ENCODE peak calls at places on chromosomes 4 and X, in eight cellular contexts. I, B, T, N, E, Z, O and P are unnamed samples.
A peak's percentile ranks its signal among the peaks of the same experiment; 100 is the strongest.

GRCh38 chr4:96103086-96103485 is 263.2 kb downstream of the PDHA2 start:
- DNase-seq in I (no peak), B (no peak), T (no peak), N (no peak), E (no peak), Z (peak; percentile 66), O (no peak), P (no peak)

GRCh38 chr4:78293841-78294301 is 236.7 kb downstream of the FRAS1 start:
- DNase-seq in I (peak; percentile 51), B (no peak), T (no peak), N (no peak), E (peak; percentile 74), Z (peak; percentile 74), O (no peak), P (peak; percentile 56)

GRCh38 chr4:54626113-54626512 is 31.6 kb upstream of the KIT start:
- DNase-seq in I (no peak), B (no peak), T (no peak), N (peak; percentile 34), E (no peak), Z (no peak), O (no peak), P (no peak)

GRCh38 chr4:42104521-42104920 is 47.9 kb downstream of the BEND4 start:
- DNase-seq in I (peak; percentile 27), B (no peak), T (no peak), N (no peak), E (peak; percentile 70), Z (peak; percentile 35), O (peak; percentile 50), P (peak; percentile 73)

GRCh38 chrX:135328421-135329005 is 19.2 kb downstream of the ETDC start:
- DNase-seq in I (no peak), B (no peak), T (no peak), N (no peak), E (peak; percentile 20), Z (peak; percentile 10), O (no peak), P (peak; percentile 50)

GRCh38 chrX:18449271-18449670 is 23.9 kb downstream of the CDKL5 start:
- DNase-seq in I (peak; percentile 3), B (no peak), T (no peak), N (no peak), E (no peak), Z (no peak), O (no peak), P (no peak)

GRCh38 chr4:15653864-15654391 is 1.2 kb downstream of the FBXL5 start:
- DNase-seq in I (peak; percentile 32), B (no peak), T (peak; percentile 32), N (no peak), E (peak; percentile 65), Z (peak; percentile 71), O (no peak), P (no peak)

GRCh38 chr4:28357985-28358384 is 1497.3 kb downstream of the STIM2 start:
- DNase-seq in I (peak; percentile 39), B (no peak), T (peak; percentile 31), N (no peak), E (peak; percentile 39), Z (peak; percentile 50), O (peak; percentile 63), P (peak; percentile 32)

GRCh38 chrX:65537229-65537628 is 2.6 kb upstream of the LAS1L start:
- DNase-seq in I (no peak), B (no peak), T (no peak), N (no peak), E (no peak), Z (peak; percentile 11), O (no peak), P (peak; percentile 6)

GRCh38 chr4:122746485-122746965 is 14.0 kb downstream of the BBS12 start:
- DNase-seq in I (no peak), B (no peak), T (no peak), N (no peak), E (no peak), Z (peak; percentile 28), O (no peak), P (no peak)

DNA sequence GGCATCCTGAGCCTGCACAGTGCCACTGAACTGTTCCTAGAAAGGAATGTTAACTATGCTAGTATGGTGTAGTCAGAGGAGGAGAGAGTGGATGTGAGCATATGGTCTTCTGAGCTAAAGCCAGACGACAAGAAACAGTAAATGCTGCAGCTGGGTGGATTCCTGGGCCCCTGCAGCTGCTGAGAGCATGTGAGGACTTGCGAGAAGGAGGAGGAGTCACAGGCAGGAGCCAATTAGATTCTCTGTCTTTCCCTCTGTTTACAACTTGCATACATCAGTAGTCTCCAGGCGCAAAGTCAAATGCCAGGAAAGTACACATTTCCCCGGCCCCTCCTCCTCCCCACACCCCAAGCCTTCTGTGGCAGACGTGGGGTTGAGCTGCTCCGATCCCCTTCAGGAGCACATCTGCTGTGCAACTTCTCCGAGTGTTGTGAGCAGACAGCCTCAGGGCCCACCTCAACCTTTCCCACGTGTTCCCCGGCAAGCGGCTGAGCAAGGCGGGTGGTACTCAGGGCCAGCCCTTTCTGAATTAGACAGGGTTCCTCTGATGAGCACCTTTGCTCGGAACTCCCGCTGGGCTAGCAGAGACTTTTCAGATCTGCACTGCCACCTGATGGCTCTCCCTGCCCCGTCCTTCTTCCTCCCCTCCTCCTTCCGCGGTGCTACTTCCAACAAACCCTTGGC is 108.7 kb upstream of the ATP6AP2 start:
- DNase-seq in I (peak; percentile 29), B (no peak), T (peak; percentile 64), N (no peak), E (peak; percentile 84), Z (peak; percentile 60), O (peak; percentile 71), P (peak; percentile 62)
- TF ChIP-seq CTCF in I (peak; percentile 46), B (peak; percentile 39), T (peak; percentile 27), N (no peak), E (no peak), Z (no peak), O (peak; percentile 58), P (peak; percentile 36)

DNA sequence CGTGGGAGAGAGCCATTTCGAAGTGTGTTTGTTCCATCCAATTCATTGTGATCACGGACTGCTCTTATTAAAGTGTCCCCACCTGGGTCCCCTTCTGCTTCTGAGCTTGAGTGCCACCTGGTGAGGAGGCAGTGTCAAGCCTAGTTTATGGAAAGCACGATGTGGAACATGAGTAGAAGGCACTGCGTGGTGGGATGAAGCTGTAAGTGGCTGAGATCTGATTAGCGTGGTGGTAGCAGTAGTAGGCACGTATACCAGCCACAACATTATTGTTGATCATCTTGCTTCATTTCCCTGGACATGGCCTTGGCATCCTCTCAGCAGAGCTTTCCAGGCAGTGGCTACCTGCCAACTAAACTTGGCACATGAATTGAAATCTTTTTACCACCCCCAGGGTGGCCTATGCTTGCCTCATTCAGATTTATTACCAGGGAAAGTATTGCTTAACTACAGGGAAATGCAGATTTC is 46.4 kb downstream of the GPAT3 start:
- DNase-seq in I (peak; percentile 73), B (no peak), T (peak; percentile 35), N (peak; percentile 85), E (no peak), Z (peak; percentile 61), O (peak; percentile 16), P (peak; percentile 60)
- TF ChIP-seq CTCF in I (peak; percentile 52), B (no peak), T (peak; percentile 36), N (no peak), E (no peak), Z (no peak), O (peak; percentile 39), P (no peak)

GRCh38 chr4:48985976-48986653 is at the start of gene CWH43:
- DNase-seq in I (peak; percentile 61), B (no peak), T (no peak), N (no peak), E (no peak), Z (no peak), O (peak; percentile 42), P (no peak)
- TF ChIP-seq CTCF in I (peak; percentile 32), B (no peak), T (no peak), N (no peak), E (no peak), Z (no peak), O (peak; percentile 13), P (peak; percentile 31)

GRCh38 chrX:8726031-8726652 is 5.8 kb downstream of the ANOS1 start:
- DNase-seq in I (peak; percentile 61), B (no peak), T (no peak), N (no peak), E (no peak), Z (no peak), O (no peak), P (peak; percentile 73)

GRCh38 chrX:8728932-8729331 is 3.0 kb downstream of the ANOS1 start:
- DNase-seq in I (no peak), B (no peak), T (no peak), N (no peak), E (no peak), Z (no peak), O (no peak), P (no peak)

GRCh38 chrX:8731579-8732395 is at the start of gene ANOS1:
- DNase-seq in I (peak; percentile 56), B (peak; percentile 17), T (peak; percentile 7), N (peak; percentile 29), E (no peak), Z (peak; percentile 19), O (peak; percentile 81), P (no peak)

DNA sequence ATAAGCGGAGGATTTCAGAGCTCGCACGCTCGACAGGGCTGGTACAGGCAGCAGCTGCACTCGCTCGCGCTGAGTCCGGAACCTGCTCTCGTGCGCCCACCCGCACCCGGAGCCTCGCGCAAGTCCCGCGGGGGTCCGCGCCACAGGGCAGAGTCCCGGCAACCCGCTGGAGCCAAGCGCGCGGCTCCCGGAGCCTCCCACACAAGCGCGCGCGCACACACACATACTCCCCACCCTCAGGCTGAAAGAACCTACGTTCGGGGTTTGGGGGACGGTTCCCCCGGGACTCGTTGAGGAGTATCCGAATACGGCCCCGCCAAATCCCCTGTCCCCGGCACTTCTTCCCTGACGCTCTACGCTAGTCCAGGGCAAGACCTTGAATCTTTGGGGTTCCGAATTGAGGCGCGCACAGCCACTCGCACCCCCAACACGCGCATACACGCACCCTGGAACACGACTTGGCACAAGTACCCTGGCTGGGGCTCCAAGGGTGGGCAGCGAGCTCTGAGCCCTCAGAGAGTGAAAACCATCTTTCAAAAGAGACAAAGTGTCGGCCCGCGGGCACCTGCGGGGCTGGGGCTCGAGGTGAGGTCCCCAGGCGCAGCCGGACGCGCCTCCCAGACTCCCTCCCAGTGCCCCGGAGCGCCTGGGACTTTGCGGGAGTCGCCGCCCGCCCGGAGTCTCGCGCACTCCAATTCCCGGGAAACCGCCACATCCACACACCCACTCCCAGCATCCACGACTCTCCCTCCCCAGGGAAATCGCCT is 942 bp downstream of the ANOS1 start:
- DNase-seq in I (peak; percentile 3), B (no peak), T (no peak), N (no peak), E (no peak), Z (no peak), O (no peak), P (no peak)
- TF ChIP-seq CTCF in I (no peak), B (no peak), T (no peak), N (no peak), E (no peak), Z (no peak), O (no peak), P (no peak)

GRCh38 chr4:32460972-32461371 is 1740.8 kb downstream of the PCDH7 start:
- DNase-seq in I (no peak), B (no peak), T (no peak), N (no peak), E (no peak), Z (no peak), O (no peak), P (no peak)

GRCh38 chr4:32462944-32463343 is 1742.8 kb downstream of the PCDH7 start:
- DNase-seq in I (peak; percentile 47), B (no peak), T (peak; percentile 24), N (no peak), E (peak; percentile 3), Z (peak; percentile 55), O (peak; percentile 20), P (peak; percentile 38)
- TF ChIP-seq CTCF in I (peak; percentile 68), B (no peak), T (peak; percentile 74), N (peak; percentile 38), E (peak; percentile 34), Z (peak; percentile 70), O (peak; percentile 49), P (peak; percentile 64)